ENCODE peak calls at places on chromosomes 6 and 20, in four cellular contexts. One of them, this sample, is unnamed. For H3K4me1, the result is how much of the 10 kb centered on the place peaks cover.

GRCh38 chr6:53112404-53112803 is 36.2 kb downstream of the GCM1 start:
- DNase-seq in mesenchymal stem cell: no peak
- DNase-seq in aorta: no peak
- DNase-seq in pancreas: no peak
- DNase-seq in this sample: peak

GRCh38 chr6:52544325-52545022 is 32.4 kb downstream of the TRAM2 start:
- DNase-seq in mesenchymal stem cell: no peak
- DNase-seq in aorta: no peak
- DNase-seq in pancreas: no peak
- DNase-seq in this sample: no peak

GRCh38 chr6:113039013-113039412 is 691.9 kb downstream of the RFPL4B start:
- DNase-seq in mesenchymal stem cell: no peak
- DNase-seq in pancreas: no peak
- DNase-seq in aorta: no peak
- DNase-seq in this sample: no peak

GRCh38 chr20:35735828-35736470 is 6.1 kb downstream of the RBM39 start:
- DNase-seq in pancreas: no peak
- DNase-seq in aorta: no peak
- DNase-seq in mesenchymal stem cell: no peak
- DNase-seq in this sample: no peak

GRCh38 chr6:137581019-137581707 is 87.0 kb upstream of the OLIG3 start:
- DNase-seq in aorta: no peak
- DNase-seq in pancreas: no peak
- DNase-seq in mesenchymal stem cell: no peak
- DNase-seq in this sample: no peak

GRCh38 chr6:18269253-18269652 is 4.9 kb upstream of the DEK start:
- DNase-seq in pancreas: no peak
- DNase-seq in aorta: no peak
- DNase-seq in mesenchymal stem cell: peak
- DNase-seq in this sample: no peak

GRCh38 chr6:112906737-112907136 is 559.6 kb downstream of the RFPL4B start:
- DNase-seq in aorta: no peak
- DNase-seq in pancreas: no peak
- DNase-seq in mesenchymal stem cell: peak
- DNase-seq in this sample: peak

GRCh38 chr6:155247618-155248017 is 16.2 kb upstream of the CLDN20 start:
- DNase-seq in aorta: peak
- DNase-seq in pancreas: no peak
- DNase-seq in mesenchymal stem cell: no peak
- DNase-seq in this sample: peak

GRCh38 chr6:21597706-21598273 is 4.2 kb downstream of the SOX4 start:
- DNase-seq in aorta: no peak
- DNase-seq in mesenchymal stem cell: peak
- DNase-seq in pancreas: no peak
- DNase-seq in this sample: no peak

DNA sequence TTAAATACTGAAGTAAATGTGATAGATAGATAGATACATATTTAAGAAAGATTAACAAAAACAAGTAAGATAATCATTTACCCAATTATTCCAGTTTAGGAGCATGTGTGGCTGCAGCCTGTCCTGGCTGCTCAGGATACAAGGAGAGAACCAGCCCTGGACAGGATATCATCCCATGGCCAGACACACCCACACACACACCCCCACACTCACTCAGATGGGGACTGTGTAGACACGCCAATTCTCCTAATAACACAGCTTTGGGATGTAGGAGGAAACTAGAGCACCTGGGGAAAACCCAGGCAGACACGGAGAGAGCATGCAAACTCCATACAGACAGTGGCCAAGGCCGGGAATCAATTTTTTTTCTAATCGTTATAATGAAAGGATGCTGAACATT is 45.6 kb downstream of the GFOD1 start:
- DNase-seq in pancreas: no peak
- DNase-seq in aorta: no peak
- DNase-seq in mesenchymal stem cell: no peak
- DNase-seq in this sample: no peak
- H3K4me1 ChIP-seq in pancreas: under half
- H3K4me1 ChIP-seq in aorta: under half
- H3K4me1 ChIP-seq in mesenchymal stem cell: under half
- H3K4me1 ChIP-seq in this sample: under half

GRCh38 chr20:24303393-24303792 is 166.0 kb upstream of the SYNDIG1 start:
- DNase-seq in pancreas: no peak
- DNase-seq in aorta: no peak
- DNase-seq in mesenchymal stem cell: no peak
- DNase-seq in this sample: peak
- H3K27ac ChIP-seq in pancreas: no peak
- H3K27ac ChIP-seq in aorta: no peak
- H3K27ac ChIP-seq in mesenchymal stem cell: no peak
- H3K27ac ChIP-seq in this sample: no peak

GRCh38 chr6:67252663-67253062 is 1382.4 kb upstream of the ADGRB3 start:
- DNase-seq in mesenchymal stem cell: no peak
- DNase-seq in aorta: no peak
- DNase-seq in pancreas: no peak
- DNase-seq in this sample: no peak

GRCh38 chr6:67244037-67244436 is 1391.0 kb upstream of the ADGRB3 start:
- DNase-seq in mesenchymal stem cell: no peak
- DNase-seq in aorta: no peak
- DNase-seq in pancreas: no peak
- DNase-seq in this sample: no peak

GRCh38 chr6:67248077-67248476 is 1387.0 kb upstream of the ADGRB3 start:
- DNase-seq in aorta: no peak
- DNase-seq in mesenchymal stem cell: no peak
- DNase-seq in pancreas: no peak
- DNase-seq in this sample: no peak
- H3K4me1 ChIP-seq in aorta: under half
- H3K4me1 ChIP-seq in mesenchymal stem cell: under half
- H3K4me1 ChIP-seq in pancreas: under half
- H3K4me1 ChIP-seq in this sample: under half

DNA sequence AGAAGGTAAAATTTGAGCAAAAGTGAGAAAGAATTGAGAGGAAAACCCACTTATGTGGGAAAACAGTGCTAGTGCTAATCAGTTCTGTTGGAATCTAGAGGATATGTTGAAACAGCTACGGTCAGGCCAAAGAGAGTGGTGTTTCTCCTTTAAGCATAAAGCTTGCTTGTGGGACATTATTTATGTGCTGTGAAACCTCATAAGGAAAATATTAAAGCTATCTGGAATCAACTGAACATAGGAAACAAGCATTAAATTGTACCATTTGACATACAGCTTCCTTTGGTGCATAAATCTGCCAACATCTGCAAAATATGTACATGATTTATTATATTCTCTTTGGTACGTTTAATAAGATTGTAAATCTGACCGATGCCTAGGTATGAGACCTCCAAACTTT is 182.4 kb upstream of the PDE10A start:
- DNase-seq in aorta: no peak
- DNase-seq in mesenchymal stem cell: peak
- DNase-seq in pancreas: no peak
- DNase-seq in this sample: no peak
- H3K27ac ChIP-seq in aorta: no peak
- H3K27ac ChIP-seq in mesenchymal stem cell: no peak
- H3K27ac ChIP-seq in pancreas: no peak
- H3K27ac ChIP-seq in this sample: no peak

GRCh38 chr6:7170117-7170732 is 62.5 kb downstream of the RREB1 start:
- DNase-seq in mesenchymal stem cell: no peak
- DNase-seq in aorta: no peak
- DNase-seq in pancreas: no peak
- DNase-seq in this sample: no peak
- H3K4me1 ChIP-seq in mesenchymal stem cell: under half
- H3K4me1 ChIP-seq in aorta: under half
- H3K4me1 ChIP-seq in pancreas: under half
- H3K4me1 ChIP-seq in this sample: half or more

DNA sequence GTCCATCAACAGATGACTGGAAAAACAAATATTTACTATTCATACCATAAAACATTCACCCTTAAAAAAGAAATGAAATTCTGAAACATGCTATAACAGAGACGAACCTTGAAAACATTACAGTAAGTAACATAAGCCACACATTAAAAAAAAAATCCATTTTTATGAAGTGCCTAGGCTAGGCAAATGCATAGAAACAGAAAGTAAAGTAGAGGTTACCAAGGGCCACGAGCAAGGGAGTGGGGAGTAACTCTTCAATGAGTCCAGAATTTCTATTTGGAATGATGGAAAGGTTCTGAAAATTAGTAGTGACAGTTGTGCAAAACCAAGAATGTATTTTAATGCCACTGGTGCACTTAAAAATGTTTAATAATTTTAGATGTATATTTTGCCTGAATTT is 47.7 kb downstream of the STAU1 start:
- DNase-seq in mesenchymal stem cell: no peak
- DNase-seq in aorta: no peak
- DNase-seq in pancreas: no peak
- DNase-seq in this sample: no peak
- H3K27ac ChIP-seq in mesenchymal stem cell: no peak
- H3K27ac ChIP-seq in aorta: no peak
- H3K27ac ChIP-seq in pancreas: no peak
- H3K27ac ChIP-seq in this sample: no peak

GRCh38 chr6:35469711-35470662 is 1.8 kb downstream of the RPL10A start:
- DNase-seq in aorta: no peak
- DNase-seq in mesenchymal stem cell: no peak
- DNase-seq in pancreas: no peak
- DNase-seq in this sample: no peak
- H3K4me1 ChIP-seq in aorta: under half
- H3K4me1 ChIP-seq in mesenchymal stem cell: under half
- H3K4me1 ChIP-seq in pancreas: under half
- H3K4me1 ChIP-seq in this sample: under half